ENCODE peak calls at places on chromosome 20, in eight cellular contexts. Q, E, J, Y, F, P, T and L are unnamed samples.

GRCh38 chr20:58714340-58714922 is 21.8 kb downstream of the NPEPL1 start:
- DNase-seq in E (peak; percentile 9), F (peak; percentile 9), Y (no peak), Q (no peak), T (no peak), J (peak; percentile 61), P (no peak), L (no peak)

GRCh38 chr20:41339957-41340326 is 679 bp upstream of the LPIN3 start:
- DNase-seq in J (peak; percentile 95), T (peak; percentile 94), Q (peak; percentile 57), P (peak; percentile 73), Y (peak; percentile 91), F (peak; percentile 82), E (peak; percentile 76), L (peak; percentile 77)

GRCh38 chr20:19588731-19589130 is 169.3 kb upstream of the RIN2 start:
- DNase-seq in Y (no peak), Q (no peak), E (no peak), T (no peak), F (no peak), J (no peak), P (no peak), L (no peak)

GRCh38 chr20:57002066-57002570 is 264.3 kb downstream of the BMP7 start:
- DNase-seq in E (no peak), J (no peak), Y (no peak), T (no peak), Q (no peak), P (no peak), F (no peak), L (no peak)

GRCh38 chr20:38147751-38148150 is 17.3 kb downstream of the TGM2 start:
- DNase-seq in E (no peak), F (no peak), Y (no peak), P (no peak), T (no peak), Q (no peak), J (no peak), L (no peak)

GRCh38 chr20:2521369-2522305 is 12.9 kb upstream of the ZNF343 start:
- DNase-seq in F (peak; percentile 62), Y (no peak), Q (peak; percentile 49), T (peak; percentile 56), E (no peak), J (no peak), P (peak; percentile 28), L (peak; percentile 34)

GRCh38 chr20:4006640-4007039 is 8.7 kb downstream of the RNF24 start:
- DNase-seq in Y (no peak), P (no peak), F (peak; percentile 54), J (no peak), E (no peak), T (no peak), Q (peak; percentile 43), L (no peak)

GRCh38 chr20:14761903-14762302 is 424.5 kb upstream of the FLRT3 start:
- DNase-seq in F (no peak), J (no peak), P (no peak), Y (no peak), T (no peak), E (no peak), Q (no peak), L (no peak)

GRCh38 chr20:32336918-32337347 is 21.2 kb upstream of the ASXL1 start:
- DNase-seq in T (no peak), Y (no peak), Q (peak; percentile 42), F (peak; percentile 58), E (no peak), J (no peak), P (no peak), L (no peak)

GRCh38 chr20:57252559-57253162 is 13.8 kb downstream of the BMP7 start:
- DNase-seq in Q (no peak), T (no peak), E (no peak), J (no peak), F (no peak), P (no peak), Y (no peak), L (no peak)